ENCODE peak calls at places on chromosomes 2 and 18, in seven cellular contexts. G is stimulated activated CD8-positive, alpha-beta memory T cell treated with anti-CD3 and anti-CD28 coated beads, Interleukin-4, amount 100 ng/mL, for 1 hour; M is NAMALWA; W is foreskin keratinocyte; K is stimulated activated CD4-positive, alpha-beta T cell treated with anti-CD3 and anti-CD28 coated beads, Interleukin-1b, Interleukin-23, amount 100 ng/mL, for 24 hours; C is cardiac muscle cell; N is GM03348. X is an unnamed sample.

GRCh38 chr18:12991839-12992216 is 666 bp downstream of the CEP192 start:
- DNase-seq in G (no peak), M (no peak), W (peak; percentile 46), K (no peak), C (no peak), N (no peak), X (no peak)

GRCh38 chr2:188512456-188512855 is 220.8 kb downstream of the GULP1 start:
- DNase-seq in G (no peak), M (peak; percentile 64), W (no peak), K (no peak), C (peak; percentile 50), N (peak; percentile 43), X (peak; percentile 58)

GRCh38 chr2:29463181-29463900 is 348.1 kb downstream of the CLIP4 start:
- DNase-seq in G (no peak), M (no peak), W (peak; percentile 80), K (no peak), C (peak; percentile 27), N (peak; percentile 73), X (no peak)

GRCh38 chr2:189516546-189516945 is 64.0 kb downstream of the SLC40A1 start:
- DNase-seq in G (no peak), M (no peak), W (no peak), K (no peak), C (no peak), N (no peak), X (peak; percentile 52)

GRCh38 chr2:202382684-202383083 is 6.6 kb downstream of the BMPR2 start:
- DNase-seq in G (no peak), M (no peak), W (no peak), K (no peak), C (no peak), N (no peak), X (no peak)

GRCh38 chr18:58113337-58113736 is 69.3 kb downstream of the NEDD4L start:
- DNase-seq in G (no peak), M (no peak), W (no peak), K (no peak), C (no peak), N (no peak), X (no peak)

GRCh38 chr2:6946722-6947121 is 29.5 kb downstream of the RNF144A start:
- DNase-seq in G (no peak), M (no peak), W (peak; percentile 42), K (no peak), C (no peak), N (peak; percentile 51), X (no peak)

GRCh38 chr2:4995466-4995865 is 696.7 kb upstream of the SOX11 start:
- DNase-seq in G (no peak), M (no peak), W (no peak), K (no peak), C (no peak), N (no peak), X (peak; percentile 7)

X was measured in NB4.